ENCODE peak calls at places on chromosomes 13 and 19, in six cellular contexts. W, L, U, J, H and A are unnamed samples.
A peak's percentile ranks its signal among the peaks of the same experiment; 100 is the strongest.

GRCh38 chr13:37070956-37071355 is 11.5 kb upstream of the SUPT20H start:
- DNase-seq in W (no peak), J (no peak), U (no peak), H (no peak), L (no peak), A (no peak)

GRCh38 chr13:100399455-100399854 is 189.1 kb downstream of the GGACT start:
- DNase-seq in W (no peak), U (no peak), J (no peak), L (no peak), H (no peak), A (no peak)

GRCh38 chr13:72304121-72304745 is 423.2 kb downstream of the MZT1 start:
- DNase-seq in H (no peak), J (no peak), U (no peak), L (no peak), W (no peak), A (no peak)

GRCh38 chr19:17296278-17296677 is 6.9 kb downstream of the ABHD8 start:
- DNase-seq in W (no peak), J (no peak), U (peak; percentile 39), H (no peak), L (no peak), A (no peak)

GRCh38 chr13:26026211-26026610 is 25.6 kb downstream of the SHISA2 start:
- DNase-seq in W (no peak), J (no peak), H (no peak), U (no peak), L (no peak), A (no peak)

GRCh38 chr13:110331362-110331761 is 24.3 kb downstream of the COL4A2 start:
- DNase-seq in W (no peak), U (no peak), J (no peak), L (no peak), H (no peak), A (no peak)

GRCh38 chr19:35048911-35049411 is 7.4 kb downstream of the HPN start:
- DNase-seq in H (no peak), U (no peak), L (no peak), W (no peak), J (no peak), A (no peak)

GRCh38 chr19:18776288-18776594 is 14.9 kb downstream of the COMP start:
- DNase-seq in J (no peak), U (no peak), L (peak; percentile 52), H (no peak), W (no peak), A (no peak)

GRCh38 chr13:74251778-74252519 is 117.7 kb upstream of the KLF12 start:
- DNase-seq in W (no peak), L (no peak), H (no peak), U (no peak), J (no peak), A (no peak)

GRCh38 chr13:67298297-67298696 is 68.2 kb upstream of the PCDH9 start:
- DNase-seq in H (no peak), J (no peak), U (no peak), L (no peak), W (no peak), A (no peak)

GRCh38 chr13:73870970-73871935 is 263.0 kb downstream of the KLF12 start:
- DNase-seq in U (no peak), J (no peak), L (no peak), W (no peak), H (no peak), A (no peak)

GRCh38 chr13:98436379-98436909 is 140.5 kb downstream of the STK24 start:
- DNase-seq in L (no peak), W (no peak), H (no peak), U (no peak), J (no peak), A (no peak)

GRCh38 chr19:22422220-22422619 is at the start of gene ZNF98:
- DNase-seq in J (no peak), H (no peak), L (no peak), W (no peak), U (no peak), A (no peak)

GRCh38 chr19:12867120-12868099 is 13.8 kb downstream of the DNASE2 start:
- DNase-seq in L (peak; percentile 95), W (no peak), U (peak; percentile 84), J (peak; percentile 79), H (peak; percentile 31), A (no peak)

GRCh38 chr13:23752111-23753001 is 136.8 kb downstream of the MIPEP start:
- DNase-seq in H (peak; percentile 69), W (no peak), L (no peak), U (no peak), J (no peak), A (no peak)

GRCh38 chr19:40279120-40279551 is 6.0 kb downstream of the AKT2 start:
- DNase-seq in U (peak; percentile 15), J (no peak), W (no peak), L (no peak), H (no peak), A (no peak)

GRCh38 chr13:33050161-33050560 is 33.9 kb downstream of the KL start:
- DNase-seq in L (no peak), J (no peak), H (no peak), U (no peak), W (no peak), A (no peak)

GRCh38 chr19:48445256-48445605 is 552 bp upstream of the GRWD1 start:
- DNase-seq in J (no peak), U (peak; percentile 90), H (no peak), L (peak; percentile 82), W (peak; percentile 82), A (peak; percentile 68)

GRCh38 chr19:19053508-19054314 is 10.1 kb upstream of the SLC25A42 start:
- DNase-seq in L (peak; percentile 79), H (no peak), J (peak; percentile 31), W (peak; percentile 50), U (peak; percentile 82), A (no peak)

GRCh38 chr19:51469629-51470028 is 8.7 kb upstream of the CEACAM18 start:
- DNase-seq in J (no peak), H (no peak), L (no peak), W (no peak), U (no peak), A (no peak)

GRCh38 chr13:47117268-47117667 is 220.4 kb upstream of the HTR2A start:
- DNase-seq in H (no peak), J (no peak), U (no peak), W (no peak), L (peak; percentile 42), A (no peak)

GRCh38 chr19:19871932-19872331 is 6.2 kb downstream of the ZNF253 start:
- DNase-seq in J (no peak), L (no peak), H (no peak), W (no peak), U (no peak), A (no peak)

GRCh38 chr13:34294483-34295129 is 476.7 kb downstream of the RFC3 start:
- DNase-seq in W (no peak), L (no peak), U (no peak), J (no peak), H (no peak), A (no peak)

GRCh38 chr19:36986131-36986530 is 70.0 kb downstream of the ZNF568 start:
- DNase-seq in W (no peak), J (no peak), U (no peak), L (no peak), H (no peak), A (no peak)

GRCh38 chr19:19474950-19475781 is 40.2 kb downstream of the TSSK6 start:
- DNase-seq in L (no peak), J (no peak), H (no peak), W (no peak), U (no peak), A (no peak)

GRCh38 chr13:102897371-102898138 is 51.7 kb downstream of the ERCC5 start:
- DNase-seq in J (no peak), L (no peak), W (no peak), H (no peak), U (no peak), A (no peak)

GRCh38 chr13:33352023-33352422 is 66.5 kb upstream of the STARD13 start:
- DNase-seq in H (no peak), L (no peak), W (peak; percentile 7), J (no peak), U (peak; percentile 45), A (no peak)

GRCh38 chr13:34044660-34045080 is 226.7 kb downstream of the RFC3 start:
- DNase-seq in J (no peak), U (no peak), L (no peak), W (no peak), H (no peak), A (no peak)

GRCh38 chr19:18254546-18255500 is 19.4 kb downstream of the IQCN start:
- DNase-seq in L (no peak), U (no peak), J (no peak), H (no peak), W (no peak), A (no peak)

GRCh38 chr19:5200844-5201243 is 139.8 kb downstream of the PTPRS start:
- DNase-seq in H (no peak), J (no peak), L (no peak), U (no peak), W (no peak), A (no peak)

GRCh38 chr13:33678084-33678483 is 139.9 kb upstream of the RFC3 start:
- DNase-seq in U (no peak), W (no peak), L (peak; percentile 26), H (no peak), J (no peak), A (no peak)

GRCh38 chr13:44142911-44143665 is 230.5 kb upstream of the SERP2 start:
- DNase-seq in W (no peak), U (no peak), H (no peak), J (no peak), L (peak; percentile 61), A (no peak)
- TF ChIP-seq GABPA in W (no peak), U (no peak), H (no peak), J (no peak), L (no peak), A (no peak)

GRCh38 chr19:850221-850978 is 1.7 kb upstream of the ELANE start:
- DNase-seq in U (peak; percentile 80), J (no peak), H (no peak), W (no peak), L (peak; percentile 57), A (peak; percentile 95)
- TF ChIP-seq GABPA in U (no peak), J (peak; percentile 70), H (no peak), W (no peak), L (no peak), A (no peak)

GRCh38 chr13:21022694-21023325 is 38.6 kb downstream of the LATS2 start:
- DNase-seq in U (peak; percentile 47), J (no peak), L (peak; percentile 46), W (peak; percentile 23), H (no peak), A (no peak)
- TF ChIP-seq GABPA in U (no peak), J (no peak), L (no peak), W (no peak), H (no peak), A (no peak)

DNA sequence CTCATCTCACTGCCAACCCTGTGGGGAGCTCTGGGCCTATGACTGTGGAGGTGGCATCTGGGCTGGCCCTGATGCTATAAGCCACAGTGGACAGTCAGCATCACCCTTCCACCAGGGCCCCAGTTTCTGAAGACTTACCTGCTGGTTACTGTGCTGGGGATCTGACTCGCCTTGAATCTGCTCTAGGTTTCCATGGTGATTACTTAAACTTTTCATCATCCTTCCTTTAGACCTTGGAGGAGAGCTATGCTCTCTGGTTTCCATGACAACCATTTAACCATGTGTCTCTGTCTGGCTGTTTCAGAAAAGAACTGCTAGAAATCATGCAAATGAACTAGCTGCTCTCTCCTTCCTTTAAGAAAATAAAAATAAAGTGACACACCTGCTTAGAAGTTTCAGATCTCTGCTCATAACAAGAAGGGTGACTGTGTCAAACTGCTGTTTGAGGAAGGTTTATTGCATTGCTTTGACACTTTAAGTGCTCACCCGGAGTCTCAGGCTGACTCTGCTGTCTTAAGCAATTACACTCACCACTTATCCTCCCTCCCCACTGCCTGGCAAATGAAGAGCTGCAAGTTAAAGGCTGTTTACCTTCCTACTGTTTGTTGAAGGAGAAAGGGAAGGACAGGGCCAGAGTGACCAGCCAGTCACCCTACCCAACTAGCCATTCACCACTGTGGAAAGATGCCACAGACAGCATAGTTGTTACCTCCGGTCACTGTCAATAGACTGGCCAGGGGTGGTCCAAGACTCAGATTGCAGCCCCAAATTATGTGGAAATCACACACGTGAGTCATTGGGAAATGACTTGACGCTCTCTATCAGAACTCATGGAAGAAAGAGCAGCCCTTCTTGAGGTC is 87.6 kb downstream of the HSPH1 start:
- DNase-seq in L (no peak), J (no peak), U (no peak), W (no peak), H (peak; percentile 89), A (no peak)
- TF ChIP-seq GABPA in L (no peak), J (no peak), U (no peak), W (no peak), H (no peak), A (no peak)